ENCODE peak calls at places on chromosomes 12 and 14, in nine cellular contexts. A, W, C, F, J, Y, P, G and X are unnamed samples.

GRCh38 chr14:101726954-101727302 is 34.6 kb upstream of the PPP2R5C start:
- DNase-seq in J (no peak), Y (no peak), F (peak; percentile 43), P (no peak), G (no peak), W (no peak), A (no peak), C (no peak), X (no peak)

GRCh38 chr12:46373303-46374182 is 970 bp upstream of the SLC38A2 start:
- DNase-seq in A (peak; percentile 43), J (peak; percentile 68), F (peak; percentile 73), Y (no peak), G (peak; percentile 82), W (peak; percentile 77), C (peak; percentile 77), P (peak; percentile 75), X (peak; percentile 17)

GRCh38 chr14:50551877-50552276 is 8.1 kb upstream of the ATL1 start:
- DNase-seq in G (no peak), P (no peak), Y (no peak), W (no peak), F (no peak), C (no peak), J (no peak), A (no peak), X (no peak)

GRCh38 chr12:101941306-101942000 is 64.1 kb downstream of the DRAM1 start:
- DNase-seq in C (no peak), G (no peak), P (no peak), W (no peak), F (no peak), A (no peak), J (no peak), Y (no peak), X (no peak)

GRCh38 chr12:61348871-61349270 is 911.3 kb upstream of the USP15 start:
- DNase-seq in Y (no peak), J (no peak), A (no peak), P (no peak), C (no peak), W (no peak), G (no peak), F (no peak), X (no peak)

GRCh38 chr14:99682809-99683618 is 1.1 kb upstream of the CYP46A1 start:
- DNase-seq in F (peak; percentile 83), P (peak; percentile 90), Y (no peak), W (peak; percentile 88), J (peak; percentile 89), C (peak; percentile 81), G (peak; percentile 66), A (peak; percentile 67), X (peak; percentile 70)

GRCh38 chr12:130714091-130714590 is 2.0 kb downstream of the RIMBP2 start:
- DNase-seq in G (no peak), Y (no peak), F (no peak), W (peak; percentile 15), A (no peak), J (no peak), C (no peak), P (no peak), X (no peak)

GRCh38 chr14:64387232-64387737 is 868 bp upstream of the MTHFD1 start:
- DNase-seq in W (no peak), F (no peak), A (no peak), Y (no peak), P (no peak), C (no peak), J (peak; percentile 41), G (peak; percentile 53), X (no peak)

GRCh38 chr12:114665411-114666181 is 18.4 kb downstream of the TBX3 start:
- DNase-seq in F (no peak), J (no peak), Y (no peak), G (peak; percentile 31), W (no peak), P (no peak), A (no peak), C (no peak), X (no peak)

GRCh38 chr12:52284562-52285171 is 6.7 kb downstream of the KRT81 start:
- DNase-seq in A (no peak), W (no peak), G (no peak), J (no peak), Y (no peak), F (no peak), C (no peak), P (no peak), X (no peak)

GRCh38 chr12:46268349-46268616 is 560 bp downstream of the SLC38A1 start:
- DNase-seq in A (no peak), C (no peak), P (peak; percentile 67), G (no peak), Y (no peak), W (peak; percentile 43), F (no peak), J (no peak), X (no peak)

GRCh38 chr14:74517731-74518130 is 24.2 kb downstream of the ISCA2 start:
- DNase-seq in P (peak; percentile 27), W (no peak), Y (no peak), G (no peak), F (peak; percentile 4), C (no peak), A (no peak), J (no peak), X (no peak)

GRCh38 chr14:93953739-93954515 is 22.4 kb downstream of the ASB2 start:
- DNase-seq in G (no peak), P (no peak), J (no peak), F (no peak), W (no peak), A (no peak), Y (no peak), C (no peak), X (no peak)

DNA sequence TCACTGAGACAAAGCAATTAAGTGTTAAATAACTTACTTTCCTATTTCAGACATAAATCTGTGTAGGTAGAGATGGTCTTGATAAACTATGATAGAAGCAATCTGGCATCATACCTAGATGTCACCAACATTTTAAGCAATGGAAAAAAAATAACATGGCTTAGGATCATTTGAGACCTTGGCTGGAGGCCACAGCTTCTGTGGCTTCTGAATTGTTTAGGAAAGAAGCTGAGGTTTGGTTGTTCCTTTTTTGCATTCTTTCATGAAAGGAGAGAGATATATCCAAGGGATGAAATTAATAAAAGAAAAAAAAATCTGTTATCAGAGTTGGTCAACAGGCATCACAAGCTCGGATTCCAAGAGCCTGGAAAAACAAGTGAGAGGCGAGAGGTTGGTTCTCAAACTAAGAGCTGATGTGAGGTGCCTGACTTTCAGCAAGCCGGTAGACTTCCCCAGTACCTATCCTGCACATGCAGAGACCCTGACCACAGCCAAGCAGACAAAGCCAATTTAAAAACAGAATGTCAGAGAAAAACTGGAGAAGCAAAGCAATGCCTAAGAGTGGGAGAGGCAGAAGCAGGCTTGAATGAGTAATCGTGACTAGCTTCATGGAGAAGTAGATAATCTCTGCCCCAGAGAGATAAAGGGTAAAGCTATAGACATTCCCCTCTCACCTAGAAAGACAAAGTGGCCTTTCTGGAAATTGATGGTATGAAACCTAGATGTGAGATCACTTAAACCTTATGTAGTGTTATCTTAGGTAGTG is 43.4 kb upstream of the ST8SIA1 start:
- DNase-seq in J (no peak), G (no peak), F (no peak), C (no peak), Y (no peak), W (no peak), A (no peak), P (no peak), X (no peak)
- H3K9me3 ChIP-seq in J (no peaks in the 10 kb centered on the region), G (no peaks in the 10 kb centered on the region), F (no peaks in the 10 kb centered on the region), C (no peaks in the 10 kb centered on the region), Y (peaks cover 3% of the 10 kb centered on the region), W (no peaks in the 10 kb centered on the region), A (no peaks in the 10 kb centered on the region), P (no peaks in the 10 kb centered on the region), X (no peaks in the 10 kb centered on the region)

GRCh38 chr12:126704609-126705008 is 1562.4 kb upstream of the TMEM132C start:
- DNase-seq in Y (no peak), J (no peak), W (no peak), G (no peak), A (no peak), C (no peak), F (no peak), P (no peak), X (no peak)

GRCh38 chr12:126708492-126708896 is 1558.5 kb upstream of the TMEM132C start:
- DNase-seq in W (no peak), J (no peak), A (no peak), F (no peak), C (no peak), G (no peak), Y (no peak), P (no peak), X (no peak)

GRCh38 chr12:126706300-126706699 is 1560.7 kb upstream of the TMEM132C start:
- DNase-seq in G (no peak), F (no peak), P (no peak), Y (no peak), J (no peak), C (no peak), A (no peak), W (peak; percentile 35), X (no peak)
- H3K9me3 ChIP-seq in G (no peaks in the 10 kb centered on the region), F (peaks cover 2% of the 10 kb centered on the region), P (no peaks in the 10 kb centered on the region), Y (no peaks in the 10 kb centered on the region), J (peaks cover 3% of the 10 kb centered on the region), C (no peaks in the 10 kb centered on the region), A (no peaks in the 10 kb centered on the region), W (no peaks in the 10 kb centered on the region), X (no peaks in the 10 kb centered on the region)

GRCh38 chr12:126760109-126760508 is 1506.9 kb upstream of the TMEM132C start:
- DNase-seq in F (no peak), P (no peak), Y (no peak), C (no peak), J (no peak), G (no peak), A (no peak), W (no peak), X (no peak)

GRCh38 chr12:126767334-126767733 is 1499.6 kb upstream of the TMEM132C start:
- DNase-seq in Y (no peak), A (no peak), F (no peak), C (no peak), J (no peak), W (no peak), P (no peak), G (no peak), X (no peak)

GRCh38 chr12:126761420-126761819 is 1505.5 kb upstream of the TMEM132C start:
- DNase-seq in F (no peak), Y (no peak), C (no peak), P (no peak), A (no peak), G (no peak), W (no peak), J (no peak), X (no peak)

GRCh38 chr12:126762150-126762549 is 1504.8 kb upstream of the TMEM132C start:
- DNase-seq in A (no peak), W (no peak), G (no peak), P (no peak), J (no peak), F (no peak), Y (no peak), C (no peak), X (no peak)

DNA sequence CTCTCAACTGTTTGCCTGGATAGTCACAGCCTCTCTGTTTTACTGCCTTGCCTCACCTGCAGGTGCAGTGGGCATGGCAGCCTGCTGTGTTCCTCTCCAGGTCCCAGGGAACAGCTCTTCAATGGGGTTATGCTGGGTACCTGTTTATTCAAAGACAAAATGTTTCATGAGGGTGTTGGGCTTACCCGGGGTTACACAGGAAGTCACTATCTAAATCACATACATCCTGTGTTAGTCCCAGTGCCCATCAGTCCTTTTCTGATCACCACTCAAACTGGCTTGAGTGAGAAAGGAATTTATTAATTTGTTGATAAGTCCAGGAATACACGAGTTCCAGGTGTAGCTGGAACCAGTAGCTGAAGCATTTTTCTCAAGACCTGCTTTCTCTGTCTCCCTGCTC is 1503.6 kb upstream of the TMEM132C start:
- DNase-seq in P (no peak), A (no peak), F (no peak), C (no peak), G (no peak), Y (no peak), J (no peak), W (no peak), X (no peak)
- H3K9me3 ChIP-seq in P (peaks cover 8% of the 10 kb centered on the region), A (no peaks in the 10 kb centered on the region), F (peaks cover 50% of the 10 kb centered on the region), C (no peaks in the 10 kb centered on the region), G (peaks cover 29% of the 10 kb centered on the region), Y (peaks cover 24% of the 10 kb centered on the region), J (no peaks in the 10 kb centered on the region), W (no peaks in the 10 kb centered on the region), X (peaks cover 5% of the 10 kb centered on the region)

GRCh38 chr12:34526946-34527345 is 504.6 kb downstream of the ALG10 start:
- DNase-seq in G (no peak), J (no peak), W (no peak), F (no peak), P (no peak), Y (no peak), A (no peak), C (no peak), X (no peak)
- H3K9me3 ChIP-seq in G (peaks cover 24% of the 10 kb centered on the region), J (no peaks in the 10 kb centered on the region), W (peaks cover 3% of the 10 kb centered on the region), F (peaks cover 71% of the 10 kb centered on the region), P (peaks cover 14% of the 10 kb centered on the region), Y (peaks cover 9% of the 10 kb centered on the region), A (no peaks in the 10 kb centered on the region), C (no peaks in the 10 kb centered on the region), X (peaks cover 4% of the 10 kb centered on the region)